ENCODE peak calls at places on chromosomes 2 and 18, in four cellular contexts. E is tibial artery; A is CD8-positive, alpha-beta memory T cell; G is left ventricle myocardium inferior. H is an unnamed sample. For H3K36me3, the result is how much of the 10 kb centered on the place peaks cover.

GRCh38 chr2:219959471-219959870 is 332.0 kb downstream of the SLC4A3 start:
- DNase-seq in E (no peak), A (no peak), G (no peak), H (no peak)

GRCh38 chr2:169395821-169396374 is 33.6 kb upstream of the LRP2 start:
- DNase-seq in E (no peak), A (no peak), G (no peak), H (no peak)

GRCh38 chr18:26656944-26657536 is 108.7 kb upstream of the KCTD1 start:
- DNase-seq in E (peak), A (no peak), G (peak), H (peak)

GRCh38 chr2:227349989-227350648 is 25.1 kb downstream of the MFF start:
- DNase-seq in E (no peak), A (no peak), G (no peak), H (no peak)

GRCh38 chr2:116442418-116442817 is 1372.1 kb upstream of the DDX18 start:
- DNase-seq in E (no peak), A (no peak), G (no peak), H (no peak)

GRCh38 chr2:46770622-46771021 is 145.0 kb downstream of the MCFD2 start:
- DNase-seq in E (no peak), A (no peak), G (no peak), H (no peak)

GRCh38 chr2:62740221-62740620 is 34.7 kb downstream of the EHBP1 start:
- DNase-seq in E (no peak), A (no peak), G (no peak), H (no peak)

GRCh38 chr2:38115216-38116012 is 39.5 kb upstream of the CYP1B1 start:
- DNase-seq in E (peak), A (peak), G (peak), H (peak)

GRCh38 chr18:66328280-66328947 is 275.5 kb downstream of the CDH19 start:
- DNase-seq in E (no peak), A (no peak), G (no peak), H (no peak)

GRCh38 chr2:5730386-5730785 is 38.2 kb downstream of the SOX11 start:
- DNase-seq in E (no peak), A (no peak), G (no peak), H (no peak)

GRCh38 chr18:70107037-70107436 is 98.5 kb downstream of the RTTN start:
- DNase-seq in E (no peak), A (no peak), G (no peak), H (no peak)

GRCh38 chr2:221822416-221822815 is 250.3 kb upstream of the EPHA4 start:
- DNase-seq in E (no peak), A (no peak), G (no peak), H (no peak)

GRCh38 chr2:150232321-150232720 is 255.1 kb downstream of the RND3 start:
- DNase-seq in E (no peak), A (no peak), G (no peak), H (no peak)

GRCh38 chr2:197360744-197361156 is 50.2 kb upstream of the ANKRD44 start:
- DNase-seq in E (no peak), A (no peak), G (no peak), H (no peak)

GRCh38 chr18:77165489-77166415 is 33.2 kb upstream of the MBP start:
- DNase-seq in E (no peak), A (no peak), G (peak), H (no peak)

GRCh38 chr2:202377308-202377736 is 1.2 kb downstream of the BMPR2 start:
- DNase-seq in E (peak), A (no peak), G (peak), H (no peak)

GRCh38 chr2:120978359-120979050 is 242.8 kb downstream of the GLI2 start:
- DNase-seq in E (no peak), A (no peak), G (no peak), H (no peak)

GRCh38 chr2:101830555-101830954 is 133.0 kb downstream of the MAP4K4 start:
- DNase-seq in E (no peak), A (no peak), G (no peak), H (no peak)

GRCh38 chr2:219713110-219713509 is 85.7 kb downstream of the SLC4A3 start:
- DNase-seq in E (no peak), A (no peak), G (no peak), H (no peak)

GRCh38 chr2:119009110-119009509 is 67.1 kb downstream of the MARCO start:
- DNase-seq in E (no peak), A (no peak), G (no peak), H (no peak)

GRCh38 chr2:149093579-149093978 is 55.1 kb downstream of the LYPD6B start:
- DNase-seq in E (no peak), A (no peak), G (no peak), H (no peak)

GRCh38 chr2:237060518-237061312 is 25.0 kb upstream of the COPS8 start:
- DNase-seq in E (no peak), A (no peak), G (no peak), H (peak)

GRCh38 chr2:24977631-24978030 is 5.9 kb upstream of the DNAJC27 start:
- DNase-seq in E (no peak), A (no peak), G (no peak), H (no peak)

GRCh38 chr2:24981742-24982141 is 10.0 kb upstream of the DNAJC27 start:
- DNase-seq in E (no peak), A (no peak), G (no peak), H (no peak)

GRCh38 chr2:24973812-24974211 is 2.1 kb upstream of the DNAJC27 start:
- DNase-seq in E (no peak), A (no peak), G (no peak), H (no peak)

DNA sequence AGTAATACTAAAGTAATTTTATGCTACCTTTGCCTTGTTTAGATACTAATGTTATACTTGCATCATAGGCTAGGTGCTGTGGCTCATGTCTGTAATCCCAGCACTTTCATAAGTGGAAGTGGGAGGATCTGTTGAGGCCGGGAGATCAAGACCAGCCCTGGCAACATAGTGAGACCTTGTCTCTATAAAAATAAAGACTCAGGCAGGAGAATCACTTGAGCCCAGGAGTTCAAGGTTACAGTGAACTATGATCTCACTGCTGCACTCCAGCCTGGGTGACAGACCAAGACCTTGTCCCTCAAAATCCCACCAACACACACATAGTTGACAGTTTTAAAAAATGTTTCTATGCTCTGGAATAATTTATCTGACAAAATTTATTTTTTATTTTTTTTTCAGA is 6.9 kb upstream of the DNAJC27 start:
- DNase-seq in E (no peak), A (no peak), G (no peak), H (no peak)
- H3K36me3 ChIP-seq in E (under half), A (under half), G (under half), H (under half)

DNA sequence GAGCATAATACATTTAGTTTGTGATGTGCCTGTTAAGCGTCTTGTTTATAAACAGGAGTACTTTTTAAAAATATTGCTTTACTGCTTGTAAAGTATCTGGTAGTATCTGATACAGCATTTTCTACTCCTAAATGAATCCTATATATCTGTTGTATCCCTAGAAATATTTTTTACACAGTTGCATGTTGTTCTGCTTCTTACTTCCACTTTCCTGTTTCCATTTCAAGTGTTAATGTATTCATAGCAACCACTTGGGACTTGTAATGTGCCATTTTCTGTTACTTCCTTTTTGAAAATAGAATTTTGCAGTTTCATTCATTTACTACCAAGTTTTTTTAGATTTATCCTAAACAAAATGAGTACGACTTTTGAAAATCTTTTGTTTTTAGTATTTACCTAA is 24.9 kb downstream of the CCNT2 start:
- DNase-seq in E (no peak), A (no peak), G (no peak), H (no peak)
- H3K36me3 ChIP-seq in E (half or more), A (under half), G (half or more), H (under half)

GRCh38 chr2:110637093-110637492 is 40.8 kb downstream of the BUB1 start:
- DNase-seq in E (no peak), A (no peak), G (no peak), H (no peak)
- H3K36me3 ChIP-seq in E (under half), A (under half), G (under half), H (under half)

GRCh38 chr2:43942881-43943280 is 52.9 kb downstream of the LRPPRC start:
- DNase-seq in E (no peak), A (no peak), G (no peak), H (no peak)

GRCh38 chr2:43943809-43944452 is 51.9 kb downstream of the LRPPRC start:
- DNase-seq in E (no peak), A (no peak), G (no peak), H (no peak)

GRCh38 chr2:43945439-43945838 is 50.4 kb downstream of the LRPPRC start:
- DNase-seq in E (no peak), A (no peak), G (no peak), H (no peak)

GRCh38 chr2:43943323-43943722 is 52.5 kb downstream of the LRPPRC start:
- DNase-seq in E (no peak), A (no peak), G (no peak), H (no peak)

GRCh38 chr2:43944915-43945314 is 50.9 kb downstream of the LRPPRC start:
- DNase-seq in E (no peak), A (no peak), G (no peak), H (no peak)
- H3K36me3 ChIP-seq in E (half or more), A (under half), G (half or more), H (under half)

GRCh38 chr2:9883897-9884296 is 40.6 kb downstream of the TAF1B start:
- DNase-seq in E (no peak), A (no peak), G (no peak), H (no peak)

GRCh38 chr2:9884436-9884835 is 41.2 kb downstream of the TAF1B start:
- DNase-seq in E (no peak), A (no peak), G (no peak), H (no peak)

GRCh38 chr2:9885036-9885684 is 41.9 kb downstream of the TAF1B start:
- DNase-seq in E (no peak), A (no peak), G (no peak), H (no peak)

GRCh38 chr2:9889812-9890261 is 46.6 kb downstream of the TAF1B start:
- DNase-seq in E (no peak), A (no peak), G (no peak), H (no peak)

GRCh38 chr2:9887513-9887912 is 44.2 kb downstream of the TAF1B start:
- DNase-seq in E (no peak), A (no peak), G (no peak), H (no peak)
- H3K36me3 ChIP-seq in E (under half), A (under half), G (under half), H (under half)

GRCh38 chr2:199940373-199940772 is 14.9 kb downstream of the TYW5 start:
- DNase-seq in E (no peak), A (no peak), G (no peak), H (no peak)
- H3K36me3 ChIP-seq in E (under half), A (under half), G (under half), H (under half)

DNA sequence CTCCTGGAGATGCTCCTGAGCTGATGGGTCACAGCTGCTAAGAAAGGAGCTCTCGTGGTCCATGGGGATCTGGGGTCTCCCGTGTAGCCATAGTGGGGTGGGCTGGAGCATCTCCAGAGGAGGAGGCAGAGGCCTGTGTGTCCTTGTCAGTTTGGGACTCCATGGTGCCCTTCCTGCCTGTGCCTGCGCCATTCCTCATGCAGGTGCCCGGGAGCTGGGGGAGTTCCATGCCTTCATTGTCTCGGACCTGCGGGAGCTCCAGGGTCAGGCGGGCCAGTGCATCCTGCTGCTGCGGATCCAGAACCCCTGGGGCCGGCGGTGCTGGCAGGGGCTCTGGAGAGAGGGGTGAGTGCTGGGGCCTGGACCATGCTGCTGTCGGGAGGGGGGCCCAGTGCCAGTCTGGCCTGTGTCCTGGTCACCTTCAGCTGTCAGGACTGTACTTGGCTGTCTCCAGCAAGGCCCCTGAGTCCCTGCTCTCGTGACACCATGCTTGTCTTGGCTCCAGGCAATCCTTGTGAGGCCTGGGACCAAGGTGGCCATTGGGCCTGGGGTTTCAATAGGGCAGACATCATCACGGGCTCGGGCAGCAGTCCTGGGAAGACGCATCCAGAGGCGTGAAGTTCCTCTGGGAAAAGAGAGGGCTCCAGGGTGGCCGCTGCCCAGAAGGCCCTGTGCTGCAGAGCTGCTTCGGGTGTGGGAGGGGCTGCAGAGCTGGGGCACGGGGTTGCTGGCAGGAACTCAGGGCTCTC is 7.3 kb downstream of the CAPN10 start:
- DNase-seq in E (peak), A (no peak), G (peak), H (no peak)
- H3K36me3 ChIP-seq in E (half or more), A (under half), G (half or more), H (under half)

H was measured in breast epithelium.